ENCODE peak calls at places on chromosomes 2 and 18, in seven cellular contexts. A, K, U, I, Z, E and C are unnamed samples.

GRCh38 chr2:173059941-173060575 is 15.6 kb upstream of the MAP3K20 start:
- DNase-seq in A (no peak), K (no peak), U (no peak), I (no peak), Z (no peak), E (no peak), C (no peak)

GRCh38 chr2:179440642-179441251 is 176.1 kb upstream of the SESTD1 start:
- DNase-seq in A (peak), K (peak), U (peak), I (no peak), Z (no peak), E (peak), C (no peak)

GRCh38 chr2:62708751-62709150 is 3.2 kb downstream of the EHBP1 start:
- DNase-seq in A (no peak), K (no peak), U (no peak), I (no peak), Z (no peak), E (no peak), C (no peak)

GRCh38 chr18:68985172-68985820 is 187.4 kb downstream of the CCDC102B start:
- DNase-seq in A (no peak), K (no peak), U (no peak), I (no peak), Z (no peak), E (no peak), C (no peak)

GRCh38 chr2:97761192-97761591 is 47.8 kb downstream of the ZAP70 start:
- DNase-seq in A (no peak), K (no peak), U (no peak), I (no peak), Z (no peak), E (no peak), C (no peak)

GRCh38 chr2:212052412-212053159 is 486.0 kb downstream of the ERBB4 start:
- DNase-seq in A (peak), K (no peak), U (no peak), I (no peak), Z (peak), E (no peak), C (no peak)

GRCh38 chr2:231396058-231396821 is 730 bp downstream of the B3GNT7 start:
- DNase-seq in A (no peak), K (no peak), U (no peak), I (peak), Z (no peak), E (no peak), C (no peak)

GRCh38 chr18:64663086-64663485 is 514.2 kb upstream of the LINC00305 start:
- DNase-seq in A (no peak), K (no peak), U (no peak), I (no peak), Z (no peak), E (no peak), C (no peak)

GRCh38 chr2:149038442-149039212 is at the start of gene LYPD6B:
- DNase-seq in A (peak), K (peak), U (peak), I (no peak), Z (no peak), E (peak), C (peak)

GRCh38 chr2:177334940-177335543 is 57.5 kb upstream of the AGPS start:
- DNase-seq in A (peak), K (peak), U (peak), I (no peak), Z (no peak), E (peak), C (peak)

GRCh38 chr18:3129053-3129864 is 90.5 kb downstream of the MYOM1 start:
- DNase-seq in A (peak), K (peak), U (peak), I (peak), Z (peak), E (peak), C (peak)

GRCh38 chr2:96114903-96115581 is 1.3 kb downstream of the ADRA2B start:
- DNase-seq in A (no peak), K (no peak), U (no peak), I (no peak), Z (no peak), E (no peak), C (no peak)

GRCh38 chr18:44708451-44709083 is 27.9 kb downstream of the SETBP1 start:
- DNase-seq in A (no peak), K (no peak), U (no peak), I (peak), Z (peak), E (no peak), C (no peak)

GRCh38 chr2:36235877-36236276 is 119.7 kb upstream of the CRIM1 start:
- DNase-seq in A (no peak), K (no peak), U (no peak), I (no peak), Z (no peak), E (no peak), C (no peak)

GRCh38 chr2:188449570-188449969 is 157.9 kb downstream of the GULP1 start:
- DNase-seq in A (no peak), K (no peak), U (no peak), I (no peak), Z (no peak), E (no peak), C (no peak)

GRCh38 chr2:37618326-37618725 is 53.1 kb downstream of the CDC42EP3 start:
- DNase-seq in A (no peak), K (no peak), U (no peak), I (no peak), Z (no peak), E (peak), C (no peak)

GRCh38 chr18:56637897-56638231 is 528 bp downstream of the TXNL1 start:
- DNase-seq in A (peak), K (peak), U (peak), I (no peak), Z (no peak), E (peak), C (peak)

GRCh38 chr2:212249451-212249850 is 289.2 kb downstream of the ERBB4 start:
- DNase-seq in A (peak), K (no peak), U (peak), I (no peak), Z (peak), E (no peak), C (peak)

GRCh38 chr2:151051584-151052220 is 210.0 kb downstream of the RBM43 start:
- DNase-seq in A (peak), K (peak), U (peak), I (no peak), Z (peak), E (peak), C (peak)

GRCh38 chr2:217837001-217837491 is 165.7 kb downstream of the TNS1 start:
- DNase-seq in A (peak), K (peak), U (peak), I (peak), Z (no peak), E (peak), C (no peak)

GRCh38 chr2:71678874-71679273 is 225.5 kb downstream of the DYSF start:
- DNase-seq in A (no peak), K (no peak), U (no peak), I (no peak), Z (no peak), E (no peak), C (no peak)

GRCh38 chr18:55763298-55763697 is 175.3 kb upstream of the TCF4 start:
- DNase-seq in A (peak), K (no peak), U (no peak), I (no peak), Z (peak), E (no peak), C (no peak)

GRCh38 chr2:147442766-147443165 is 402.1 kb upstream of the ACVR2A start:
- DNase-seq in A (no peak), K (peak), U (no peak), I (no peak), Z (no peak), E (no peak), C (no peak)

GRCh38 chr18:68840554-68841263 is 42.8 kb downstream of the CCDC102B start:
- DNase-seq in A (peak), K (peak), U (peak), I (no peak), Z (peak), E (no peak), C (peak)

GRCh38 chr2:196431957-196432356 is 207.6 kb upstream of the CCDC150 start:
- DNase-seq in A (peak), K (peak), U (peak), I (no peak), Z (no peak), E (no peak), C (peak)

GRCh38 chr2:195456765-195457164 is 200.3 kb upstream of the SLC39A10 start:
- DNase-seq in A (no peak), K (no peak), U (no peak), I (no peak), Z (no peak), E (no peak), C (no peak)

GRCh38 chr2:50620783-50621182 is 411.1 kb downstream of the NRXN1 start:
- DNase-seq in A (no peak), K (no peak), U (peak), I (no peak), Z (no peak), E (no peak), C (no peak)

GRCh38 chr2:239979243-239980023 is 45.7 kb downstream of the NDUFA10 start:
- DNase-seq in A (no peak), K (peak), U (peak), I (no peak), Z (peak), E (no peak), C (no peak)

GRCh38 chr2:238096311-238097011 is 3.7 kb upstream of the ESPNL start:
- DNase-seq in A (no peak), K (peak), U (peak), I (no peak), Z (no peak), E (no peak), C (no peak)

GRCh38 chr18:8177330-8178016 is 431.8 kb upstream of the RAB12 start:
- DNase-seq in A (peak), K (peak), U (peak), I (no peak), Z (peak), E (no peak), C (peak)

GRCh38 chr2:75429036-75429435 is 131.7 kb downstream of the EVA1A start:
- DNase-seq in A (no peak), K (no peak), U (no peak), I (no peak), Z (no peak), E (no peak), C (no peak)

GRCh38 chr2:8587251-8587791 is 94.5 kb upstream of the ID2 start:
- DNase-seq in A (no peak), K (no peak), U (no peak), I (no peak), Z (no peak), E (no peak), C (no peak)

GRCh38 chr2:96663177-96663576 is 20.6 kb downstream of the FER1L5 start:
- DNase-seq in A (no peak), K (no peak), U (no peak), I (peak), Z (no peak), E (no peak), C (no peak)

GRCh38 chr2:10914272-10914693 is 2.5 kb downstream of the KCNF1 start:
- DNase-seq in A (no peak), K (peak), U (peak), I (no peak), Z (no peak), E (peak), C (no peak)

GRCh38 chr2:216548901-216549321 is 50.3 kb downstream of the RPL37A start:
- DNase-seq in A (no peak), K (no peak), U (no peak), I (peak), Z (no peak), E (no peak), C (no peak)

GRCh38 chr2:216549926-216550690 is 51.5 kb downstream of the RPL37A start:
- DNase-seq in A (no peak), K (peak), U (peak), I (no peak), Z (no peak), E (no peak), C (no peak)

GRCh38 chr2:216545359-216545758 is 46.7 kb downstream of the RPL37A start:
- DNase-seq in A (no peak), K (no peak), U (no peak), I (no peak), Z (no peak), E (no peak), C (no peak)

GRCh38 chr2:216546231-216546630 is 47.6 kb downstream of the RPL37A start:
- DNase-seq in A (no peak), K (no peak), U (no peak), I (no peak), Z (no peak), E (no peak), C (no peak)

GRCh38 chr2:216546646-216547403 is 48.2 kb downstream of the RPL37A start:
- DNase-seq in A (no peak), K (no peak), U (no peak), I (no peak), Z (peak), E (no peak), C (peak)
- H3K27ac ChIP-seq in A (no peak), K (no peak), U (no peak), I (no peak), Z (peak), E (no peak), C (peak)

GRCh38 chr2:69720404-69720803 is 21.5 kb upstream of the ANXA4 start:
- DNase-seq in A (peak), K (no peak), U (no peak), I (no peak), Z (no peak), E (peak), C (no peak)

GRCh38 chr2:69718338-69718965 is 23.5 kb upstream of the ANXA4 start:
- DNase-seq in A (no peak), K (no peak), U (no peak), I (no peak), Z (no peak), E (no peak), C (no peak)

GRCh38 chr2:69716555-69717120 is 25.3 kb upstream of the ANXA4 start:
- DNase-seq in A (peak), K (no peak), U (no peak), I (no peak), Z (no peak), E (no peak), C (no peak)

GRCh38 chr2:69715964-69716363 is 26.0 kb upstream of the ANXA4 start:
- DNase-seq in A (no peak), K (no peak), U (no peak), I (no peak), Z (peak), E (no peak), C (no peak)

GRCh38 chr2:69717902-69718301 is 24.0 kb upstream of the ANXA4 start:
- DNase-seq in A (no peak), K (no peak), U (peak), I (no peak), Z (no peak), E (no peak), C (no peak)
- TF ChIP-seq CTCF in A (no peak), K (no peak), U (no peak), I (no peak), Z (no peak), E (no peak), C (no peak)

GRCh38 chr2:17518212-17519154 is at the start of gene RAD51AP2:
- DNase-seq in A (no peak), K (peak), U (peak), I (peak), Z (peak), E (peak), C (peak)

GRCh38 chr2:17515652-17516051 is 2.6 kb downstream of the RAD51AP2 start:
- DNase-seq in A (no peak), K (no peak), U (no peak), I (no peak), Z (no peak), E (no peak), C (no peak)

GRCh38 chr2:17520761-17521160 is 2.5 kb upstream of the RAD51AP2 start:
- DNase-seq in A (peak), K (no peak), U (peak), I (no peak), Z (no peak), E (no peak), C (no peak)

GRCh38 chr2:17521621-17522020 is 3.4 kb upstream of the RAD51AP2 start:
- DNase-seq in A (no peak), K (no peak), U (no peak), I (no peak), Z (no peak), E (no peak), C (no peak)

DNA sequence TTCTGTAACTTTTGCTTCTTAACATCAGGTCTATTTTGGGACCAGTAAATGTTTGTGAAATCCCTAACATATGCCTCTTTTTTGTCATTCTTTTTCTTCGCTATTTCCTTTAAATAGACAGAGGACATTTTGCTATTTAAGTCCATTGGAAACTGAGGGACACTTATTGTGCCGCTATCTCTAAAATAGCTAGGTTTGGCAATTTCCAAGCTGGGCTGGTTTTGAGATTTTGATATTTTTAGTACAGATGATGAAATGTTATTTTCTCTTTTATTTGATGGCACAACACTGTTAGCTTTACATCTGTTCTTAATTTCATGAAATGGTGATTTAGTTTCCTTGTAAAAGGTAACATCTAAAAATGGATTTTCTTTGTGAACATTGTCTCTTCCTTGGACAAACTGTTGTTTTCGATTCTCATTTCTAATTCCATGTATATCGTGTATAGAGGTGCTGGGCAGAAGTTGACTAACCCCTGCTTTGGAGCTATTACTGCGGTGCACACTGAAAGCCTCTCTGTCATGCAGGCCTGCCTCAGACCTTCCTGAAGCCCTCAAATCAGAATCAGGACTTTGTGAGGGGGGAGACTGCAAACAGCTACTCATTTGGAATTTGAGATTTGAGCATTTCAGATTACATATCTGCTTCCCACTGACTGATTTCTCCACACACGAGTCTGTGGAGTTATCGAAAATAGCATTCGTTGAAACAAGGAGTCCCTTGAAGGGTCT is 594 bp downstream of the RAD51AP2 start:
- DNase-seq in A (no peak), K (no peak), U (peak), I (no peak), Z (no peak), E (no peak), C (no peak)
- H3K27ac ChIP-seq in A (no peak), K (peak), U (no peak), I (peak), Z (no peak), E (peak), C (peak)

DNA sequence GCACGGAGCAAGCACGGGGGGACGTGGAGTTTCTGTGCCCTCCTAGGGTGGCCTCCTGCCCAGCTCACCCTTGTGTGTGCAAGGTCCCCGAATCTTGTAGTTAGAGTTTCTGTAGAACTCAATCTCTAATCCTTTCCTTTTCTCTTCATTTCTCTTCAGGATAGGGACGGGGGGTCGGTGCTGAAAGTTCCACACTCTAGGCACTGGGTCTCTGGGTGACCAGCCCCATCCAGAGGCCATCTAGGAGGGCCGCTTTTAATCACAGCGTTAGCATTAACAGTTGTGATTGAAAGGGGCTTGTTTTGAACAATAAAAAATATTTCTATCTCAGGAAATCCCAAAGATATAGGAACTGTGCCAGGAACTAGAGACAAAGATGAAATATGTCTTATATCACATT is 10.5 kb downstream of the SOCS6 start:
- DNase-seq in A (no peak), K (peak), U (peak), I (no peak), Z (no peak), E (no peak), C (no peak)
- TF ChIP-seq CTCF in A (no peak), K (peak), U (peak), I (no peak), Z (no peak), E (no peak), C (no peak)

DNA sequence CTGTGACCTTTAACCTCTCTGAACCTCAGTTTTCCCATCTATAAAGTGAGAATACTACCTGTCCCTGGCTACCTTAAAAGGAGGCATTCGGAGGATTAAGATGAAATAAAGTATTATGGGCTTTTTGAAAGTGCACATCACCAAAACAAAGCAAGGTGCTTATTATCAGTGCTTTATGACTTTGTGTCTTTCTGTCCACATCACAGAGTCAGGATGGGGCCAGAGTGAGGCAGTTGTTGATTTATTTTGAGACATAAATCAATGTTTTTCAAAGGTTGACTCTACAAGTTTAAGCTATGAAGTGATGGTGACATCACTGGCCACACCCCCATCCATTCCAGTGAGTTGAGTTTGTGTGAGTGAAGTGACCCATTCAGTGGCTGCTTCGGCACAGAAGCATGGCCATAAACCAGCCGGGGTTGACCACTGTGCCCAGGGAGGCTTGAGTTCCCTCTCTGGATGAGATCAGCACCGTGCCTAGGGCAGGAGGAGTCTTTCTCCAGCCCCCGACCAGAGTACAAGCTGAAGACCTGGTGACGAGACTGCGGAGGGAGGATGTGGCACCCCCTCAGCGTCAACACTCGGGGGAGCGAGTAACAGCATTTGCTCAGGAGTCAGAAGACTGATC is 89.0 kb upstream of the PPP1CB start:
- DNase-seq in A (peak), K (no peak), U (no peak), I (no peak), Z (peak), E (no peak), C (no peak)
- H3K27ac ChIP-seq in A (peak), K (no peak), U (no peak), I (peak), Z (peak), E (no peak), C (peak)

GRCh38 chr18:50582500-50582899 is 22.6 kb downstream of the MAPK4 start:
- DNase-seq in A (no peak), K (no peak), U (no peak), I (no peak), Z (no peak), E (no peak), C (no peak)

GRCh38 chr18:50590625-50591024 is 30.7 kb downstream of the MAPK4 start:
- DNase-seq in A (no peak), K (no peak), U (no peak), I (no peak), Z (no peak), E (no peak), C (no peak)

GRCh38 chr18:50581517-50581916 is 21.6 kb downstream of the MAPK4 start:
- DNase-seq in A (no peak), K (no peak), U (no peak), I (no peak), Z (no peak), E (no peak), C (no peak)

DNA sequence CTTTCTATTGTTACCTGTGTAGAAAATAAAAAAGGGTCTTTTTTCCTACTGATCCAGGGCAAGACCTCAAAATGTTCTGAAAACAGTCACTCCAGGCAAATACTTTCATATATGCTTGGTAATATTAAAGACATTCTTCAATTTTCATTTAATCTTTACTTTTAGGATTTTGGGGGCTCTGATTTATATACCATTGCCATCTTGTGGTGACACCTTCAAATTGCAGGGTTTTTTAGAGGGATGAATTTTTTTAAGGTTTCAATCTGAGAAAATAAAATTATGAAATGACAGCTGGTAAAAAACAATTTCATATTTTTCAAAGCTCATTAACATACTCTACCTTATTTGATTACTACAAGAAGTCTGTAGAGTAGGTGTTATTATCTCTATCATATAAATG is 26.8 kb downstream of the MAPK4 start:
- DNase-seq in A (no peak), K (no peak), U (no peak), I (no peak), Z (no peak), E (peak), C (no peak)
- TF ChIP-seq CTCF in A (peak), K (peak), U (no peak), I (no peak), Z (no peak), E (peak), C (peak)

GRCh38 chr2:40433739-40434138 is 18.2 kb downstream of the SLC8A1 start:
- DNase-seq in A (no peak), K (no peak), U (no peak), I (no peak), Z (no peak), E (no peak), C (no peak)
- H3K27ac ChIP-seq in A (peak), K (no peak), U (no peak), I (no peak), Z (no peak), E (no peak), C (peak)